ENCODE peak calls at places on chromosomes 6 and 20, in five cellular contexts. M, P, L, H and C are unnamed samples.

GRCh38 chr6:71482742-71483141 is 194.1 kb downstream of the OGFRL1 start:
- DNase-seq in M (no peak), P (no peak), L (no peak), H (no peak), C (no peak)

GRCh38 chr6:56708810-56709597 is 66.3 kb upstream of the DST start:
- DNase-seq in M (no peak), P (no peak), L (no peak), H (peak; percentile 76), C (no peak)

GRCh38 chr20:9262653-9263194 is 193.8 kb downstream of the PLCB4 start:
- DNase-seq in P (no peak), H (peak; percentile 30), L (no peak), M (no peak), C (no peak)

GRCh38 chr6:33344771-33345697 is 27.5 kb upstream of the ZBTB22 start:
- DNase-seq in L (peak; percentile 61), M (no peak), H (peak; percentile 81), P (peak; percentile 69), C (peak; percentile 24)

GRCh38 chr6:39375405-39375804 is 52.9 kb upstream of the KCNK16 start:
- DNase-seq in P (no peak), M (no peak), H (no peak), L (no peak), C (no peak)

GRCh38 chr6:25392372-25392771 is 113.2 kb downstream of the CARMIL1 start:
- DNase-seq in P (no peak), H (no peak), M (no peak), L (no peak), C (no peak)

GRCh38 chr20:62616728-62617621 is 25.3 kb upstream of the SLCO4A1 start:
- DNase-seq in L (peak; percentile 38), M (peak; percentile 47), P (peak; percentile 64), H (peak; percentile 49), C (no peak)

GRCh38 chr6:145008715-145009114 is 723.6 kb downstream of the UTRN start:
- DNase-seq in H (no peak), P (no peak), M (no peak), L (no peak), C (no peak)

GRCh38 chr6:79586548-79586947 is 44.6 kb upstream of the SH3BGRL2 start:
- DNase-seq in H (peak; percentile 45), M (no peak), P (no peak), L (no peak), C (no peak)

GRCh38 chr6:157050537-157051280 is 272.6 kb downstream of the TMEM242 start:
- DNase-seq in L (no peak), H (no peak), P (no peak), M (no peak), C (no peak)

GRCh38 chr6:15026832-15027231 is 219.0 kb upstream of the JARID2 start:
- DNase-seq in L (no peak), H (peak; percentile 53), P (no peak), M (no peak), C (no peak)

GRCh38 chr6:159981591-159982245 is 12.8 kb downstream of the IGF2R start:
- DNase-seq in M (no peak), P (no peak), L (peak; percentile 31), H (peak; percentile 91), C (no peak)

GRCh38 chr6:42711930-42712329 is 10.5 kb downstream of the PRPH2 start:
- DNase-seq in P (no peak), L (no peak), H (no peak), M (no peak), C (no peak)

GRCh38 chr20:33163856-33164762 is 3.9 kb upstream of the BPIFA2 start:
- DNase-seq in H (no peak), L (no peak), P (no peak), M (no peak), C (no peak)

GRCh38 chr6:136063095-136063494 is 187.0 kb downstream of the MTFR2 start:
- DNase-seq in P (no peak), H (peak; percentile 70), L (no peak), M (no peak), C (no peak)

GRCh38 chr20:51219544-51219943 is 196.6 kb upstream of the KCNG1 start:
- DNase-seq in H (no peak), M (no peak), P (no peak), L (no peak), C (no peak)

GRCh38 chr6:130322673-130323268 is 43.0 kb upstream of the TMEM200A start:
- DNase-seq in H (peak; percentile 82), L (no peak), P (peak; percentile 33), M (no peak), C (no peak)

GRCh38 chr6:80527552-80528052 is 421.1 kb downstream of the BCKDHB start:
- DNase-seq in P (no peak), M (no peak), L (no peak), H (peak; percentile 17), C (no peak)

GRCh38 chr20:921020-921419 is 4.9 kb upstream of the ANGPT4 start:
- DNase-seq in P (no peak), L (no peak), M (no peak), H (no peak), C (no peak)

GRCh38 chr6:2973656-2974055 is 2.3 kb upstream of the SERPINB6 start:
- DNase-seq in L (no peak), H (no peak), M (no peak), P (no peak), C (no peak)

GRCh38 chr6:19849736-19850135 is 12.6 kb downstream of the ID4 start:
- DNase-seq in L (no peak), H (no peak), P (no peak), M (no peak), C (no peak)

GRCh38 chr20:3777726-3778629 is 3.3 kb downstream of the SPEF1 start:
- DNase-seq in H (no peak), M (no peak), P (peak; percentile 75), L (no peak), C (no peak)

GRCh38 chr20:46359233-46359751 is 47.1 kb downstream of the ELMO2 start:
- DNase-seq in H (no peak), L (no peak), P (no peak), M (no peak), C (peak; percentile 75)

GRCh38 chr6:11496152-11497060 is 41.1 kb upstream of the TMEM170B start:
- DNase-seq in L (peak; percentile 37), H (peak; percentile 84), M (peak; percentile 36), P (peak; percentile 64), C (peak; percentile 25)

GRCh38 chr6:11804135-11804534 is 25.5 kb upstream of the ADTRP start:
- DNase-seq in L (no peak), H (peak; percentile 27), M (no peak), P (no peak), C (no peak)

GRCh38 chr20:36112112-36112511 is 42.4 kb upstream of the EPB41L1 start:
- DNase-seq in P (no peak), L (no peak), H (no peak), M (no peak), C (no peak)

GRCh38 chr20:46377532-46377931 is 28.9 kb downstream of the ELMO2 start:
- DNase-seq in M (no peak), L (no peak), H (no peak), P (no peak), C (no peak)

GRCh38 chr6:63964347-63964746 is 328.7 kb downstream of the PHF3 start:
- DNase-seq in H (no peak), M (no peak), P (no peak), L (no peak), C (no peak)
- H3K27ac ChIP-seq in H (no peak overlapping the region), M (no peak overlapping the region), P (no peak overlapping the region), L (no peak overlapping the region), C (no peak overlapping the region)

GRCh38 chr6:62474793-62475192 is 188.8 kb upstream of the KHDRBS2 start:
- DNase-seq in P (no peak), L (no peak), M (no peak), H (no peak), C (no peak)

GRCh38 chr6:62479722-62480121 is 193.7 kb upstream of the KHDRBS2 start:
- DNase-seq in M (no peak), H (no peak), P (no peak), L (no peak), C (no peak)
- H3K27ac ChIP-seq in M (no peak overlapping the region), H (no peak overlapping the region), P (no peak overlapping the region), L (no peak overlapping the region), C (no peak overlapping the region)

DNA sequence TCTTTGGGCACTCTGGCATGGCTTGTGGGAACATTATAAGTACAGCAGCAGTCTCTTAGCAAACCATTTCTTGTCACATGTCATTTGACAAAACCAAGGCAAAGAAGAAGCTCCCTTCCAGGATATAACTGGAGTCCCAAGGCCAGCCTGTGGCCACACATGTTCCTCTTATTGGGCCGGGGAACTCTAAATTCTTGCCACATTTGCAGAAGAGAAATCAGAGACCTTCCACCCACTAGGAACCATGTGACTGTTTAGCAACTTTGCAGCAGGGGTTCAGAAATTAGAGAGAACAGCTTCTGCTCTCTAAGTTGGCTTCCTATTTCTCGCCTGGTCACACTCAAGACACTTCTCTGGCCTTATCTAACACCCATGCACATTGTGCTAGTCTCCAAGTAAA is 20.4 kb upstream of the MEP1A start:
- DNase-seq in L (no peak), M (peak; percentile 10), P (no peak), H (no peak), C (peak; percentile 6)
- H3K27ac ChIP-seq in L (no peak overlapping the region), M (no peak overlapping the region), P (no peak overlapping the region), H (no peak overlapping the region), C (no peak overlapping the region)

GRCh38 chr6:161233986-161234620 is 39.8 kb downstream of the AGPAT4 start:
- DNase-seq in H (peak; percentile 94), L (no peak), M (peak; percentile 59), P (peak; percentile 88), C (peak; percentile 32)
- H3K27ac ChIP-seq in H (peak overlapping the region; percentile 24), L (no peak overlapping the region), M (peak overlapping the region; percentile 74), P (peak overlapping the region; percentile 59), C (no peak overlapping the region)

GRCh38 chr6:125153541-125154183 is at the start of gene TPD52L1:
- DNase-seq in L (peak; percentile 12), M (peak; percentile 67), P (peak; percentile 66), H (peak; percentile 60), C (peak; percentile 88)
- H3K27ac ChIP-seq in L (no peak within 1 kb of the TSS), M (peak within 1 kb of the TSS; percentile 19), P (peak within 1 kb of the TSS; percentile 59), H (no peak within 1 kb of the TSS), C (peak within 1 kb of the TSS; percentile 94)

GRCh38 chr6:81750201-81750600 is 2.3 kb downstream of the TENT5A start:
- DNase-seq in L (no peak), M (no peak), H (no peak), P (no peak), C (no peak)
- H3K27ac ChIP-seq in L (no peak overlapping the region), M (no peak overlapping the region), H (no peak overlapping the region), P (peak overlapping the region; percentile 96), C (peak overlapping the region; percentile 95)